ENCODE peak calls at places on chromosomes 11 and 22, in four cellular contexts. S, B, T and P are unnamed samples.

GRCh38 chr22:38298312-38299000 is 18.8 kb downstream of the CSNK1E start:
- DNase-seq in B (peak), S (peak), T (no peak), P (peak)

GRCh38 chr11:44592125-44592643 is 26.7 kb downstream of the CD82 start:
- DNase-seq in T (no peak), S (no peak), B (peak), P (no peak)

GRCh38 chr22:40258463-40259046 is 80.8 kb downstream of the TNRC6B start:
- DNase-seq in T (no peak), S (peak), B (peak), P (peak)

GRCh38 chr11:65785329-65786007 is 1.4 kb upstream of the OVOL1 start:
- DNase-seq in T (no peak), B (no peak), S (no peak), P (no peak)

GRCh38 chr22:48779661-48780596 is 1047.7 kb downstream of the BRD1 start:
- DNase-seq in T (no peak), B (no peak), S (no peak), P (no peak)

GRCh38 chr22:32764330-32765116 is 37.0 kb upstream of the TIMP3 start:
- DNase-seq in B (peak), T (peak), S (peak), P (peak)

GRCh38 chr11:88779551-88779950 is 286.2 kb downstream of the GRM5 start:
- DNase-seq in B (peak), T (no peak), S (peak), P (peak)

GRCh38 chr11:94100253-94100652 is 28.4 kb upstream of the PANX1 start:
- DNase-seq in B (no peak), S (peak), T (no peak), P (no peak)

GRCh38 chr22:38796262-38796957 is 2.5 kb upstream of the DNAL4 start:
- DNase-seq in B (peak), S (no peak), T (no peak), P (no peak)

GRCh38 chr11:127528297-127528696 is 527.7 kb upstream of the KIRREL3 start:
- DNase-seq in T (no peak), S (no peak), B (no peak), P (no peak)

GRCh38 chr11:1309498-1310314 is at the start of gene TOLLIP:
- DNase-seq in B (peak), S (peak), T (peak), P (peak)
- TF ChIP-seq CTCF in B (peak), S (no peak), T (no peak), P (peak)

DNA sequence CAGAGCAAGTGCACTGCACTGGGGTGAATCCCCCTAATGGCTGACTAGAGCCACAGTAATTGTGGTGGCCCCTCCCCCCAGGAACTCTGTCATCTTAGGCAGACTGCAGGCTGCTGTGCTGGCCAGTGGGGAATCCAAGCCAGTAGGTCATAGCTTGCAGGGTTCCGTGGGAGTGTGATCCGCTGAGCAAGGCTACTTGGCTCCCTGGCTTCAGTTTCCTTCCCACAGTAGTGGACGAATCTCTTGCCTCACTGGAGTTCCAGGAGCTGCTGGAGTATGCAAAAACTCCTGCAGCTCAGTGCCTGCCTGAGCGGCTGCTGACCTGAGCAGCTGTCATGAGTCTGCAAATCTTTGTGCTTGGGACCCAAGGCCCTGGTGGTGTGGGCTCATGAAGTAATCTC is 13.2 kb downstream of the OOSP3 start:
- DNase-seq in B (no peak), T (peak), S (no peak), P (no peak)
- TF ChIP-seq CTCF in B (no peak), T (no peak), S (no peak), P (no peak)

DNA sequence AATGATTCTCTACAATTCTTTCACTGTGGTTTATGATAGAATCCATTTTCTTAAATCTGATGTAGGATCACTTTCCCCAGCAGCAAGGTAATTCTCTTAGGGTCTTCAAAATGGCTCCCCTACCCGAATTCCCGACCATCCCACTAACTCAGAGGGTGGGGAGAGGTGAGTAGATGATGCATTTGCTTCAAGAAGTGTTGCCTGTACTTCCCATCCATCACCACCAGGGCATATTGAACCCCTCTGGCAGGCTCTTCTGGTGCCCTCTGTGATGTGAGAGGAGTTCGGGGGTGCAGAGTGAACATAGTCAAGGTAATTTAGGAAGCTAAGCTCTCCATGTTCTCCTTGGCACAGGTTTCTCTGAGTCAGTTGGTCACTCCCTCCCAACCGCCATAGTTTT is 52.3 kb downstream of the ZNRF3 start:
- DNase-seq in S (no peak), T (no peak), B (no peak), P (no peak)
- TF ChIP-seq CTCF in S (peak), T (no peak), B (peak), P (peak)

GRCh38 chr11:12289667-12290476 is 87.5 kb upstream of the PARVA start:
- DNase-seq in B (no peak), T (no peak), S (no peak), P (no peak)
- TF ChIP-seq CTCF in B (no peak), T (no peak), S (no peak), P (no peak)

GRCh38 chr11:36258730-36259360 is 30.4 kb downstream of the COMMD9 start:
- DNase-seq in T (peak), B (peak), S (peak), P (peak)
- TF ChIP-seq CTCF in T (peak), B (peak), S (peak), P (peak)

DNA sequence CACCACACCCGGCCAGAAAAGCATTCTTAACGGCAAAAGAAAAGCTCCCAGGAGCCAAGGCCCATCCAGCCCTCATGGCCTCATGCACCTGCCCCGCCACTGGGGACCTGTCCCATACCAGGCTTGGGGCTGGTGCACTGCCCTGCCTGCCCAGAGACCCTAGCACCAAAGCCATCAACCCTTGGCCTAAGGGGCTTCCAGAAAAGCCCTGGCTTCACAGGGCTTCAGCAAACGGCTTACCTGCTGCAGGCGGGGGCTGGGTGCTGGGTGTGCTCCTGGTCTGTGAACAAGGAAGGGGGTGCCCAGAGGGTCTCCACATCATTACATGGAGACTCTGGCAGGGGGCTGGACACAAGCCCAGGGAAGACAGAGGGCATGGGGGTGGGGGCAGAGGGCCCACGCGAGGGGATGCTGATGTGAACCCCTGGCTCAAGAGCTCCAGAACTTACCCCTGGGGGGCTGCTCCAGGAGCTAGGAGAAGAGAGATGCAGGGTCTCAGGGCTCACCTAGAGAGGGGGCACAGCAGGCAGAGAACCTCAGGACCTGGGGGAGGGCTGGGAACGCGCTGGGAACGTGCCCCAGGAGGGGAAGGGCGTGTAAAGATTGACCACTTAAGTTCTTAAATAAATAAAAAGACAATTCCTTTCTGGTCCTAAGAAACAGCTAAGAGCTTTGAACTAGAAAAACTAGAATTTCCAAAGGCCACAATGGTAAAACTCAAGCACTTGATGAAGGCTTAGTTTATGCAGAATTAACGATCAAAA is 89.3 kb downstream of the CELSR1 start:
- DNase-seq in S (no peak), T (no peak), B (no peak), P (no peak)
- TF ChIP-seq CTCF in S (no peak), T (no peak), B (no peak), P (no peak)

GRCh38 chr11:84720706-84721402 is 906.3 kb downstream of the DLG2 start:
- DNase-seq in S (no peak), B (no peak), T (peak), P (peak)

GRCh38 chr11:84719935-84720577 is 907.1 kb downstream of the DLG2 start:
- DNase-seq in B (no peak), S (no peak), T (peak), P (no peak)

GRCh38 chr11:84721561-84721961 is 905.6 kb downstream of the DLG2 start:
- DNase-seq in B (no peak), S (no peak), T (no peak), P (no peak)

DNA sequence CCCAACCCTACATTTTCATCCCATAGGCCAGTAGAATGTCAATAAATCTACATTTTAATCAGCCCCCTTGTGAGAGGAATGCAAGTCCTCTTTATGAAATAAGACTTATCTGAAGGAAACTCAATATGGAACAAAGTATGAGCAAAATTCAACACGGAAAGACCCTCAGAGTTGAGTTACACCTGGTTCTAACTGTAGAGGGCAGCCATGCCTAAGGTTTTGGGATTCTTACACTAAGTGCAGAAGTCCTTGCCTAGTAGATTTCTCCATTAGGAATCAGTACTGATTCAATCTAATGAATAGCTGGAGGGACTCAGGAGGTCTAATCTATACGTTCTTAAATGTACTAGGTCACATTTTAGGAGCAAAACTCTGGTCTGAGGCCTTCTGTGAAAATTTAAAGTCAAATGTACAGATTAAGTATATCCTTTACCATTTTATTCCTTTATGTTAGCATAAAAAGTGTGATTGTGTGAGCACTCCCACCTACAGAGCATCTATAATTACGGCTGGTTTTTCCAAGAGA is 904.5 kb downstream of the DLG2 start:
- DNase-seq in T (no peak), S (no peak), B (no peak), P (no peak)
- TF ChIP-seq CTCF in T (no peak), S (no peak), B (no peak), P (no peak)

DNA sequence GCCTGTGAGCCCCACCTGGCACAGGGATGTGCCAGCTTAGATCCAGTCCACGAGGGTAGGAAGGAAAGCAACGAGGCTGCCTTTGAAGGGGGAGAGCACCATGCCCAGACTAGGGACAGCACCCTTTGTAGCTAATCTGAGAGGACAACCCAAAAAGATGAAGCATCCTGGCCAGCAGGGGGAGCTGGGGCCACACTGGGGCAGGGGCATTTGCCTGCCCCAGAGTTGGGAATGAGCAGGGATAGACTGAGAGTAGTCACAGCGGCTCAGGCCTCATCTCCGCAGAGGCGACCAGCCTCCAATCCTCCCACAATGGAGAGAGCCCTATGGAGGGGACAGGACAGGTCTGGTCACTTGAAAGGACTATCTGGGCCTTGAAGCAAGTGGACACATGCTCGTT is 16.4 kb downstream of the LMO1 start:
- DNase-seq in T (no peak), S (peak), B (no peak), P (no peak)
- TF ChIP-seq CTCF in T (peak), S (peak), B (peak), P (peak)